ENCODE peak calls at places on chromosome 18, in four cellular contexts. One of them, this sample, is unnamed.

GRCh38 chr18:34807106-34807796 is 97.2 kb downstream of the DTNA start:
- DNase-seq in K562: no peak
- DNase-seq in GM12891: no peak
- DNase-seq in HL-60: no peak
- DNase-seq in this sample: no peak

GRCh38 chr18:43277164-43277600 is at the start of gene SYT4:
- DNase-seq in K562: no peak
- DNase-seq in GM12891: no peak
- DNase-seq in HL-60: peak
- DNase-seq in this sample: no peak

GRCh38 chr18:52694804-52695203 is 354.8 kb downstream of the DCC start:
- DNase-seq in K562: no peak
- DNase-seq in GM12891: no peak
- DNase-seq in HL-60: no peak
- DNase-seq in this sample: no peak

GRCh38 chr18:48872234-48873145 is 78.3 kb downstream of the SMAD7 start:
- DNase-seq in GM12891: no peak
- DNase-seq in K562: no peak
- DNase-seq in HL-60: no peak
- DNase-seq in this sample: no peak

GRCh38 chr18:58578321-58578720 is 50.6 kb downstream of the ALPK2 start:
- DNase-seq in K562: no peak
- DNase-seq in GM12891: no peak
- DNase-seq in HL-60: no peak
- DNase-seq in this sample: no peak

GRCh38 chr18:48983793-48984437 is 33.1 kb upstream of the SMAD7 start:
- DNase-seq in HL-60: peak
- DNase-seq in GM12891: no peak
- DNase-seq in K562: no peak
- DNase-seq in this sample: no peak

GRCh38 chr18:76963951-76964350 is 141.6 kb downstream of the ZNF236 start:
- DNase-seq in HL-60: no peak
- DNase-seq in GM12891: no peak
- DNase-seq in K562: no peak
- DNase-seq in this sample: no peak

GRCh38 chr18:47749195-47749973 is 181.1 kb downstream of the SMAD2 start:
- DNase-seq in GM12891: peak
- DNase-seq in K562: peak
- DNase-seq in HL-60: peak
- DNase-seq in this sample: no peak

GRCh38 chr18:59640721-59641120 is 56.5 kb downstream of the CCBE1 start:
- DNase-seq in GM12891: no peak
- DNase-seq in K562: no peak
- DNase-seq in HL-60: no peak
- DNase-seq in this sample: no peak

GRCh38 chr18:59639821-59640220 is 57.4 kb downstream of the CCBE1 start:
- DNase-seq in GM12891: no peak
- DNase-seq in K562: no peak
- DNase-seq in HL-60: no peak
- DNase-seq in this sample: no peak

GRCh38 chr18:59643740-59644139 is 53.5 kb downstream of the CCBE1 start:
- DNase-seq in HL-60: no peak
- DNase-seq in K562: no peak
- DNase-seq in GM12891: no peak
- DNase-seq in this sample: no peak

GRCh38 chr18:59634096-59634495 is 63.1 kb downstream of the CCBE1 start:
- DNase-seq in HL-60: no peak
- DNase-seq in GM12891: no peak
- DNase-seq in K562: no peak
- DNase-seq in this sample: no peak

GRCh38 chr18:59639136-59639535 is 58.1 kb downstream of the CCBE1 start:
- DNase-seq in GM12891: no peak
- DNase-seq in HL-60: no peak
- DNase-seq in K562: no peak
- DNase-seq in this sample: no peak
- TF ChIP-seq SPI1 in GM12891: no peak
- TF ChIP-seq SPI1 in HL-60: no peak
- TF ChIP-seq SPI1 in K562: no peak
- TF ChIP-seq SPI1 in this sample: no peak

GRCh38 chr18:10036479-10036878 is 122.7 kb downstream of the VAPA start:
- DNase-seq in HL-60: no peak
- DNase-seq in K562: no peak
- DNase-seq in GM12891: no peak
- DNase-seq in this sample: no peak

GRCh38 chr18:10037181-10037580 is 123.4 kb downstream of the VAPA start:
- DNase-seq in HL-60: no peak
- DNase-seq in GM12891: no peak
- DNase-seq in K562: no peak
- DNase-seq in this sample: no peak

GRCh38 chr18:10035306-10035991 is 121.6 kb downstream of the VAPA start:
- DNase-seq in K562: no peak
- DNase-seq in GM12891: no peak
- DNase-seq in HL-60: no peak
- DNase-seq in this sample: no peak

GRCh38 chr18:10040287-10041011 is 126.6 kb downstream of the VAPA start:
- DNase-seq in GM12891: no peak
- DNase-seq in K562: no peak
- DNase-seq in HL-60: no peak
- DNase-seq in this sample: no peak

DNA sequence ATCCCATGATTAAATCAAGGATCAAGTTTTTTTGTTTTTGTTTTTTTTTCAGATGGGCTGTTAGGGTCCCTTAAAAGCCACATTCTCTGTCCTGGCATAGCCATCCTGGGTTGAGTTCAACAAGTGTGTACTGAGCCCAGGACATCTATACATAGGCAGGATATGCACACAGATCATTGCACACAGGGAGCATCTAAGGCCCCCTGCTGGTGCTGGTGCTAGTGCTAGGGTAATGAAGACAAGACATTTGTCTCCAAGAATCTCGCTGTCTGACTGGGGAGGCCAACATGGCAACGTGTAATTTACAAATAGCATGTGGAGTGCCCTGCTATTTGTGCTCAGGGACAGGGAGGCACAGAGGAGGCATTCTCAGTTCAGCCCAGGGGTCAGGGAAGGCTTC is 124.5 kb downstream of the VAPA start:
- DNase-seq in GM12891: no peak
- DNase-seq in HL-60: no peak
- DNase-seq in K562: no peak
- DNase-seq in this sample: no peak
- TF ChIP-seq SPI1 in GM12891: no peak
- TF ChIP-seq SPI1 in HL-60: no peak
- TF ChIP-seq SPI1 in K562: no peak
- TF ChIP-seq SPI1 in this sample: no peak

DNA sequence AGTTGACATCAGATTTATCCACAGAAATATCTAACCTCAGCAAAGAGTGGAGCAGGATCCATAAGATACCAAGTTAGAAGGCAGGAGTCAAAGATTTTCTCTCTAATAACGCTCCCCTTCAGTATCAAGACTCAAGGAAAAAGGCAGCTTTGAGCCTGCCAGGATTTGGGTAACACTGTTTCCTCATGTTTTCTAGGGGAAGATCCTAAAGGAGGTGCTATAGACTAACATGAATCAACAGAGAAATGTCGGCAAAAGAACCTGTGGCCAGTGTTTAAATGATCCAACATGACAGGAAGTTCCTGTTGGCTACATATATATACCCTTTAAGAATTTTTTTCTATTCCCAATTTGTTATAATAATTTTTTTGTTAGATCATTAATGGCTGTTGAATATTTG is 402.3 kb downstream of the TGIF1 start:
- DNase-seq in HL-60: no peak
- DNase-seq in GM12891: no peak
- DNase-seq in K562: no peak
- DNase-seq in this sample: no peak
- TF ChIP-seq SPI1 in HL-60: no peak
- TF ChIP-seq SPI1 in GM12891: no peak
- TF ChIP-seq SPI1 in K562: no peak
- TF ChIP-seq SPI1 in this sample: no peak

DNA sequence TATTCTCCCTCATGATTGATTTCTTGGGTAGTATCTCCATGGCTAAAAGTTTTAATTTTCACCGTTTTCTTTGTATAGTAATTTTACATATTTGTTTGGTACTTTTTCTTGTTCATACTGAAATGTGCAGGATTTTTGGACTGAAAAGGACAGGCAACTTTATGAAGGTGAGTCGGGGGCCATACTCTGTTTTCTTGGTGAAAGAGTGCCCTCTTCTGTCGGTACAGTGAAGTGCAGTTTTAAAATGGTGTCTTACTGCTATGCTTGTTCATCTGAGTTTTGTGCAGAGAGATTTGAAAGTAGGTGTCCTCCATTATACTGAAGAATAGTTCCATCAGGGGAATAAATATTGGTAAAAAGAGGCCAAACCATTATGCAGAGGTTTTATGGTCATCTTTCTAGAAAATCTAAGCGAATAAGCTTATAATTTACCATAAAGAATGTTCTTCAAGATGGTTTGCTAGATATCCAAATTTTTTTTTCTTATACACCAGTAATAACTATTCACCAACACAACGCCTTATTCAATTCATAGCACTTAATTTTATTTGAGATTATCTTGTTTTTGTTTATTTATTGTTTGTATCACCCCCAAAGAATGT is 8.7 kb upstream of the SERPINB13 start:
- DNase-seq in GM12891: no peak
- DNase-seq in HL-60: peak
- DNase-seq in K562: peak
- DNase-seq in this sample: no peak
- TF ChIP-seq SPI1 in GM12891: no peak
- TF ChIP-seq SPI1 in HL-60: no peak
- TF ChIP-seq SPI1 in K562: no peak
- TF ChIP-seq SPI1 in this sample: no peak

DNA sequence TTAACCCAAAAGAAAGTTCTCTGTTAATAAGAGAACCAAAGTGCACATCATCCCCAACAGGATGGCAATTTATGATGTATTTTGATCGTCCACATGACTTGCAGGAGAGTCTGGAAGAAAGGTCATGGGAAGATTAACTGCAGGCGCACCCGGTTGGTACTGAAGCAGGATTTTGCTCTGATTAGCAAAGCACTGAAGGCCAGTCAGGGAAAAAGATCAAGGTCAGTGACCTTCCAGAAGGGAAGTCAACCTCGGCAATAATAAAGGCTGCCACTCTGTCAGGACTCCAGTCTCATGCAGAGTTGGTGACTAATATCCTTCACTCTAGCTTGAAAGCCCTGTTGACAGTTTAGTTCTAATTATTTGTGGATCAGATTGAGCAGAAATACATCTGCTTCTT is 432.7 kb upstream of the RAB12 start:
- DNase-seq in HL-60: no peak
- DNase-seq in GM12891: no peak
- DNase-seq in K562: no peak
- DNase-seq in this sample: no peak
- TF ChIP-seq SPI1 in HL-60: no peak
- TF ChIP-seq SPI1 in GM12891: no peak
- TF ChIP-seq SPI1 in K562: no peak
- TF ChIP-seq SPI1 in this sample: no peak

This sample was measured in GM12878.